ENCODE peak calls at places on chromosomes 7 and 10, in five cellular contexts. B is hepatocyte; V is kidney; F is CD4-positive, alpha-beta T cell; Q is dorsolateral prefrontal cortex. S is an unnamed sample.

GRCh38 chr7:90625051-90625450 is 28.9 kb downstream of the CDK14 start:
- DNase-seq in V (no peak), F (no peak), Q (no peak), B (no peak), S (no peak)

GRCh38 chr10:44715081-44715480 is 196.1 kb upstream of the TMEM72 start:
- DNase-seq in Q (no peak), B (no peak), F (no peak), V (no peak), S (no peak)

GRCh38 chr7:148367701-148368475 is 222.7 kb upstream of the C7orf33 start:
- DNase-seq in B (no peak), V (no peak), F (no peak), Q (no peak), S (no peak)

GRCh38 chr7:20030417-20030816 is 186.8 kb downstream of the MACC1 start:
- DNase-seq in Q (no peak), B (no peak), V (no peak), F (no peak), S (no peak)

GRCh38 chr10:126130291-126130710 is 233.9 kb downstream of the FANK1 start:
- DNase-seq in Q (no peak), F (no peak), V (peak; percentile 79), B (no peak), S (no peak)

GRCh38 chr10:85444868-85445267 is 921.7 kb downstream of the GRID1 start:
- DNase-seq in V (no peak), Q (no peak), B (no peak), F (no peak), S (no peak)

GRCh38 chr7:21944616-21945373 is 904 bp downstream of the CDCA7L start:
- DNase-seq in Q (peak; percentile 12), F (no peak), V (peak; percentile 84), B (peak; percentile 67), S (peak; percentile 39)

GRCh38 chr10:117222552-117223412 is 18.1 kb upstream of the SLC18A2 start:
- DNase-seq in B (no peak), F (no peak), Q (no peak), V (no peak), S (no peak)

GRCh38 chr7:35035511-35035921 is 1.8 kb downstream of the DPY19L1 start:
- DNase-seq in B (peak; percentile 67), V (no peak), F (peak; percentile 11), Q (no peak), S (no peak)

GRCh38 chr7:111486472-111487142 is 75.7 kb downstream of the IMMP2L start:
- DNase-seq in B (peak; percentile 65), Q (no peak), V (no peak), F (no peak), S (no peak)

GRCh38 chr10:11646450-11646849 is 35.0 kb upstream of the USP6NL start:
- DNase-seq in V (no peak), B (no peak), F (no peak), Q (no peak), S (no peak)

GRCh38 chr10:132546567-132547420 is 9.2 kb downstream of the INPP5A start:
- DNase-seq in Q (peak; percentile 3), V (peak; percentile 93), B (no peak), F (no peak), S (peak; percentile 55)

GRCh38 chr7:25073451-25073850 is 51.6 kb downstream of the CYCS start:
- DNase-seq in B (peak; percentile 33), Q (no peak), V (no peak), F (no peak), S (no peak)

GRCh38 chr10:70126700-70127395 is 5.8 kb downstream of the AIFM2 start:
- DNase-seq in B (no peak), Q (no peak), V (no peak), F (no peak), S (no peak)

GRCh38 chr10:72812798-72813430 is 80.6 kb upstream of the OIT3 start:
- DNase-seq in F (no peak), V (no peak), B (peak; percentile 15), Q (no peak), S (no peak)

GRCh38 chr10:122164028-122164601 is 107.0 kb upstream of the BTBD16 start:
- DNase-seq in V (peak; percentile 72), B (peak; percentile 41), Q (peak; percentile 71), F (no peak), S (no peak)

DNA sequence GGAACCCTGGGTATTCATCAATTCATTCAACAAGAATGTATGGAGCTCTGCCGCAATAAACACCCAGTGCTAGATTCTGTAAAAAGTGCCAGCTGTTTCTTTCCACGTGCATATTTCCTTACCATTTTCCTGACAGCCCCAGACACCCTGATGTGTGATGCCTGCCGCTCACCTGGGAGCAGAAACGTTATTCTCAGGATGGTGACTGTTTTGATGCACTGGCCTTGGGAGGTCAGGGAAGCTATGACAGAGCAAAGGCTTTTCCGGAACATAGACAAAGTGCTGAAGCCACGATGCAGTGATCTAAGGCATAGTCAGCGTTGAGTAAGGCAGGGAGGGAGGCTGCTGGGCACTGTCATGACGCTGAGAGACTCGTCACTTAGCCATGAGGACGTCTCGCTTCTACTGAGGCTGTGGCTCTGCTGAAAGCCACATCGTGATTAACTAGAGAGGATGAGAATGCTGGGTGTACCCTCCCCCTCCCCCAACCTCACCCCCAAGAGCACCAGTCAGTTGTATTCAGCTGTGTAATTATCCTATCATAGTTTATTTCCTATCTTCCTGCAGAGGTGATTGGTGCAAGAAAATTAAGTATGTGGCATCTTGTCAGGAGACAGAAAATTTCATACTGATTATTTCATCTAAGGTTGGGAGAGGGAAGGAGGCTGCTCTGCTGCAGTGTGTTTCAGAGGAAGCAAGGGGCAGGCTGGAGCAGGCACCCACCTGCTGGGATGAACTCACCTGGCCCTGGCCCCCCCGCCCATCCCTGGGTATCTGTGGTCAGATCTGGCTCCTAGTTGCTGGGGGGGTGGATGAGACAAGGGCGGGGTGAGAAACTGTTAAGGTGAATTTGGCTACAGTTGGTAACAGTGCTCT is 48.8 kb upstream of the SMNDC1 start:
- DNase-seq in V (no peak), B (peak; percentile 38), F (no peak), Q (peak; percentile 52), S (no peak)
- TF ChIP-seq CTCF in V (no peak), B (peak; percentile 6), F (no peak), Q (no peak), S (no peak)

GRCh38 chr7:95843286-95843685 is 70.9 kb downstream of the DYNC1I1 start:
- DNase-seq in V (no peak), B (no peak), Q (no peak), F (no peak), S (no peak)
- TF ChIP-seq CTCF in V (no peak), B (peak; percentile 22), Q (no peak), F (no peak), S (no peak)

GRCh38 chr10:88848499-88848898 is 3.1 kb downstream of the ANKRD22 start:
- DNase-seq in B (no peak), Q (no peak), V (no peak), F (no peak), S (no peak)
- TF ChIP-seq CTCF in B (no peak), Q (no peak), V (no peak), F (no peak), S (no peak)

DNA sequence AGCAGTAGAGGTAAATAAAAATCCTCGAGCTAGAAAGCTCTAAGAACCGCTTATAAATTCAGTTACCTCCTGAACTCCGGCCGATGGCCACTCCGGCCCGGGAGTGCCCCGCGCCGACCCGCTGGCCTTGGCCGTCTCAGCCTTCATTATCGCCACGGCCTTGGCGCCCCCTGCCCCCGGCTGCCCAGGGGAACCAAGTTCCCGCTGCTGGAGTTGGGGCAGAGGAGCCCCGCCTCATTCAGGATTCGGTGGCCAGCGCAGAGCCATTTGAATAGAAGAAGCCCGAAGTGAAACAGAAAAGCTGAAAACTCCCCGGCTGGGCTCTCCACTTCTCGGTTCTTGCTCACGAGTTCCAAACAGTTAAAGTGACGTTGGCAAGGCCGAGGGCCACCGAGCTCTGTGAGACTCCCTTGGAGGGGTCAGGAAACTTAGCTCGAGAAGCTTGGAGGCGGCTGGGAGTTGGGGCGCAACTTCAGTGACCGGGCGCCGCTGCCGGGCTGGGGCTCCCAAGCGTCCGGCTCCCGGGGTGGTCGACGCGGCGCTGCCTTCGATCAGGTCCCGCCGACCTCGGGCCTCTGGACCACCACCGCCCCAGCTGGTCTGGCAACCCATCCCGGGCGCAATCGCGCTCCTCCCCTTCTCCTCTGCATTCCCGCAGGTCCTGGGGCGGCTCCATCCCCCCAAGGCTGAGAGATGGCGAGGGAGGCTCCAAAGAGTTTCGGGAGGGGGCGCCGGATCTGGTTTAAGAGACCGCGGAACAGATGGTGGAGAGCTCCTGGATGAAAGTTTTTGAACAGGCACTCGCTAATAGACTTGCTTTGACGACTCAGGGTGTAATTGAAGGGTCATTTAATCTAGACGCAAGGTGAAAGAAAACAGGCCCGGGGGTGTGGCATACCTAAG is 5.8 kb upstream of the FEZF1 start:
- DNase-seq in V (no peak), F (no peak), B (peak; percentile 15), Q (no peak), S (no peak)
- TF ChIP-seq CTCF in V (no peak), F (no peak), B (no peak), Q (no peak), S (no peak)

GRCh38 chr7:144960763-144961162 is 124.9 kb upstream of the TPK1 start:
- DNase-seq in F (no peak), V (no peak), B (no peak), Q (no peak), S (no peak)

GRCh38 chr7:144957998-144958397 is 122.1 kb upstream of the TPK1 start:
- DNase-seq in Q (no peak), V (no peak), F (no peak), B (no peak), S (no peak)

GRCh38 chr7:144955422-144955821 is 119.6 kb upstream of the TPK1 start:
- DNase-seq in B (no peak), F (no peak), V (no peak), Q (no peak), S (no peak)
- TF ChIP-seq CTCF in B (no peak), F (no peak), V (no peak), Q (no peak), S (no peak)

GRCh38 chr10:29687411-29688160 is 52.8 kb upstream of the SVIL start:
- DNase-seq in B (no peak), Q (no peak), V (no peak), F (no peak), S (no peak)

GRCh38 chr10:29680091-29680490 is 45.3 kb upstream of the SVIL start:
- DNase-seq in Q (no peak), V (no peak), F (no peak), B (no peak), S (no peak)

GRCh38 chr10:29685506-29685905 is 50.7 kb upstream of the SVIL start:
- DNase-seq in B (no peak), V (no peak), Q (no peak), F (no peak), S (no peak)

GRCh38 chr10:29676732-29677131 is 42.0 kb upstream of the SVIL start:
- DNase-seq in B (no peak), Q (no peak), V (no peak), F (no peak), S (no peak)

GRCh38 chr10:29681700-29682444 is 47.1 kb upstream of the SVIL start:
- DNase-seq in Q (no peak), V (no peak), B (no peak), F (peak; percentile 36), S (no peak)
- TF ChIP-seq CTCF in Q (no peak), V (no peak), B (no peak), F (no peak), S (no peak)

GRCh38 chr10:22259280-22259679 is 41.5 kb upstream of the EBLN1 start:
- DNase-seq in F (no peak), V (no peak), Q (no peak), B (no peak), S (no peak)
- TF ChIP-seq CTCF in F (no peak), V (no peak), Q (no peak), B (no peak), S (no peak)

S was measured in activated B cell treated with CpG ODN at 0.5 μM for 24 hours.